ENCODE peak calls at places on chromosome 19, in four cellular contexts. I is H9, V is IMR-90, M is H1. E is an unnamed sample.

GRCh38 chr19:41409288-41409687 is 11.7 kb downstream of the BCKDHA start:
- DNase-seq in V (peak), I (peak), M (no peak), E (peak)

GRCh38 chr19:8663920-8664670 is 33.7 kb downstream of the NFILZ start:
- DNase-seq in V (no peak), M (no peak), I (peak), E (no peak)

GRCh38 chr19:46784262-46785053 is 3.9 kb downstream of the SLC1A5 start:
- DNase-seq in V (peak), M (peak), I (peak), E (peak)

GRCh38 chr19:15280915-15281683 is 48.9 kb upstream of the EPHX3 start:
- DNase-seq in M (no peak), I (no peak), V (peak), E (peak)

GRCh38 chr19:42311612-42312160 is 1.4 kb upstream of the TMEM145 start:
- DNase-seq in M (peak), I (peak), V (no peak), E (peak)

GRCh38 chr19:5680437-5681368 is at the start of the genes HSD11B1L and MICOS13:
- DNase-seq in I (peak), V (peak), M (peak), E (peak)

GRCh38 chr19:41097302-41097701 is 9.1 kb downstream of the CYP2A13 start:
- DNase-seq in M (no peak), I (no peak), V (no peak), E (no peak)

GRCh38 chr19:6062274-6062673 is 48.0 kb downstream of the RFX2 start:
- DNase-seq in I (no peak), M (no peak), V (no peak), E (no peak)

GRCh38 chr19:6056801-6057650 is 53.3 kb downstream of the RFX2 start:
- DNase-seq in V (peak), I (peak), M (no peak), E (peak)

DNA sequence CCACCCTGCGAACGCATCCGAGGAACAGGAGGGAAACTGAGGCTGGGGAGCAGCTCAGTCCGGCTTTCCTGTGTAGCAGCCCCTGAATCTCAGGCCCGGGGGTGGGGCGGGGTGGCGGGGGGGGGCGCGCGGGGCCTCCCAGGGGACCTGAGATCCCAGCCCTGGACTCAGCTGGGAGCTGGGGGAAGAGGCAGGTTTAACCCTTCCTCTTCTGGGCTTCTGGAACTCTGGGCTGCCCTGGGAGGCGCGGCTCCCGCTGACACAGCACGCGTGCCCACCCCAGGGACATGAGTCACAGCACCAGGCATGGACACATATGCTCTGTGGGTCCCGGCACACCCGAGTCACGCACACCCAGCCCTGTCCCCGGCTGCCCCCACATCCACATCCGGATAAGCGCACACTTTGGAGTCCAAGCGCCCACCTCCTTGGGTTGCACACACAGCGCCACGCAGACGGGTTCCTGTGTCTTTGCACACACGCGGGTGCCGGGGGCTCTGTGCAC is 3.5 kb upstream of the CIRBP start:
- DNase-seq in V (peak), M (no peak), I (no peak), E (peak)
- H4K5ac ChIP-seq in V (peak), M (peak), I (no peak), E (no peak)

GRCh38 chr19:17512574-17512939 is 1.1 kb downstream of the PGLS start:
- DNase-seq in V (no peak), M (no peak), I (no peak), E (no peak)
- H2BK120ac ChIP-seq in V (no peak), M (no peak), I (no peak), E (no peak)

GRCh38 chr19:35723671-35724070 is 5.9 kb downstream of the KMT2B start:
- DNase-seq in I (no peak), V (no peak), M (no peak), E (no peak)

GRCh38 chr19:35722897-35723296 is 5.1 kb downstream of the KMT2B start:
- DNase-seq in M (no peak), V (no peak), I (no peak), E (no peak)

GRCh38 chr19:35722461-35722860 is 4.7 kb downstream of the KMT2B start:
- DNase-seq in V (no peak), I (no peak), M (no peak), E (no peak)

GRCh38 chr19:35725216-35725861 is 7.5 kb downstream of the KMT2B start:
- DNase-seq in I (no peak), V (no peak), M (no peak), E (no peak)

DNA sequence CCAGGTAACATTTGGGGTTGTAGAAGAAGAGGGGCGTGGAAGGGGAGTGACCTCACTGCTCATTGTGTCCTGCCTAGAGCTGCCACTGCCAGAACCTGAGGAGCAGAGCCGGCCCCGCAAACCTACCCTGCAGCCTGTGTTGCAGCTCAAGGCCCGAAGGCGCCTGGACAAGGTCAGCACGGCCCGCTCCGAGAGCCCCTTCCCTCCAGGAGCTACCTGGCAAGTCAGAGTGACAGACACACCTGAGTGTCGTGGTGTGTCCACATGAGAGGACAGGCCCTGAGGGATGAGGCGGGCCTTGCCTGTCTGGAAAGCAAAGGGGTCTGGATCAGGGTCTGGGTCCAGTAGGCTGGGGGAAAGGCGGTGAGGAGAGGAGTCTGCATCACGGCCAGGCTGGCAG is 6.8 kb downstream of the KMT2B start:
- DNase-seq in M (no peak), I (no peak), V (no peak), E (no peak)
- H4K5ac ChIP-seq in M (no peak), I (no peak), V (no peak), E (no peak)

GRCh38 chr19:38993271-38993670 is 17.7 kb upstream of the FBXO17 start:
- DNase-seq in V (peak), M (no peak), I (no peak), E (peak)
- H2BK120ac ChIP-seq in V (no peak), M (no peak), I (no peak), E (no peak)

DNA sequence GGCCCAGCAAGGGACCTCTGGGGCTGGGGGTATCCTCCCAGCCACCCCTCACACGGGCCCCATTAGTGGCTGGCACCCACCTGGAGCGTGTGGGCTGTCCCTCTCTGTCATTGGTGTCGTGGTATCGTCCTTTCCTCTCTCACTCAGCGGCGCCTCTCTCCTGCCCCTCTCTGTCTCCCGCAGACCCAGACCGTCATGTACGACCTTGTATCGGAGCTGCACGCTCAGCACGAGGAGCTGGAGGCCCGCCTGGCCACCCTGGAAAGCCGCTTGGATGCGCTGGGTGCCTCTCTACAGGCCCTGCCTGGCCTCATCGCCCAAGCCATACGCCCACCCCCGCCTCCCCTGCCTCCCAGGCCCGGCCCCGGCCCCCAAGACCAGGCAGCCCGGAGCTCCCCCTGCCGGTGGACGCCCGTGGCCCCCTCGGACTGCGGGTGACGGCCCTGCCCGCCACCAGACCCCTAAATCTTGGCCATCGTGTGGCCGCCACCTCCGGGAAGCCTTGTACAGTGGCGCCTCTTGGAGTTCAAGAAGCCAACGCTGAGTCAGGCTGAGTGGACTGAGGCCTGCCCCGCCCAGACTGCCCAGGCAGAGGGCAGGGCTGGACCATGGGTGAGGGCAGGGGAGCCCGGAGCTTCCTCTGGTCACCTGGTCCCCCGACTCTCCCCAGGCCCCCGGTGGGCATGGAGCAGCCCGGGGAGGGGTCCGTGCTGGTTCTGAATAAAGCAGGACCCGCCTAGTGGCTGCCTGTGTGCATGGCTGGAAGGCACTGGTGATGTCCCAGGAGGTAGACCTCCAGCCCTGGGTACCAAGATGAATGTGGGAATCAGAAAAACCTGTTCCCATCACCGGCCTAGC is 9.8 kb upstream of the ARRDC2 start:
- DNase-seq in I (peak), M (peak), V (peak), E (peak)
- H4K5ac ChIP-seq in I (no peak), M (no peak), V (no peak), E (no peak)

GRCh38 chr19:16659464-16659831 is 496 bp downstream of the SMIM7 start:
- DNase-seq in V (no peak), I (no peak), M (no peak), E (no peak)

GRCh38 chr19:16657384-16657783 is 2.6 kb downstream of the SMIM7 start:
- DNase-seq in I (no peak), M (no peak), V (no peak), E (no peak)

GRCh38 chr19:16661480-16662034 is 618 bp downstream of the TMEM38A start:
- DNase-seq in M (peak), I (peak), V (no peak), E (no peak)

GRCh38 chr19:16660763-16661479 is at the start of gene TMEM38A:
- DNase-seq in V (no peak), M (peak), I (peak), E (no peak)

GRCh38 chr19:16659832-16660708 is at the start of gene SMIM7:
- DNase-seq in V (peak), I (peak), M (peak), E (peak)
- H2BK120ac ChIP-seq in V (peak), I (no peak), M (no peak), E (peak)

DNA sequence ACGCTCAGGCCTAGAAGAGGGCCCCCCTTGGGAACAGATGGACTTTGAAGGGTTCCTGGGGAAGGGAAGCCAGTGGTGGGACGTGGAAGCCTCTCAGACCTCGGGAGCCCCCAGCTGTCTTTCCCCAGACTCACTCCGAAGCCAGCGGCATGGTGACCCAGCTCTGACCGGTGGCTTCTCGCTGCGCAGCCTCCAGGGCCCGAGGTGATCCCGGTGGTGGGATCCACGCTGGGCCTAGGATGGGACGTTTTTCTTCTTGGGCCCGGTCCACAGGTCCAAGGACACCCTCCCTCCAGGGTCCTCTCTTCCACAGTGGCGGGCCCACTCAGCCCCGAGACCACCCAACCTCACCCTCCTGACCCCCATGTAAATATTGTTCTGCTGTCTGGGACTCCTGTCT is 24.6 kb downstream of the HPN start:
- DNase-seq in I (no peak), V (no peak), M (no peak), E (no peak)
- H4K5ac ChIP-seq in I (no peak), V (no peak), M (no peak), E (no peak)

GRCh38 chr19:48456864-48457263 is 1.5 kb downstream of the KCNJ14 start:
- DNase-seq in V (no peak), I (no peak), M (no peak), E (no peak)
- H2BK120ac ChIP-seq in V (no peak), I (no peak), M (no peak), E (no peak)

DNA sequence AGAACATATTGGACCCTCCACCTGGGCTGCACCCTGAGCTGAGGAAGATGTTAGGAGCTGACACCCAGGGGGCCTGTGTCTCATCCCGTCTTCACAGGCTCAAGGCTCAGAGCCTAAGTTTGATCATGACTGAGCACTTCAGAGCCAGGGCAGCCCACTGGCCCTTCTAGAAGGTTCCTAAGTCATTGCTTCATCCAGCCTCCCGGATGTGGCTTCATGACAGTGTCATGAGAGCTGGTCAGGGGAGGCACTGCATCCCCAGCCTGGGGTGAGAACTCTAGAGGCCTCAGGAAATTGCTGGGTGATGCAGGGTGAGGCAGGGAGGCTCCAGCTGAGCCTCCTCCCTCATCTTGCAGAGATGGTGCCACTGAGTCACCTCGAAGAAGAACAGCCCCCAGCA is 24.9 kb upstream of the PIK3R2 start:
- DNase-seq in M (no peak), V (peak), I (no peak), E (no peak)
- H4K5ac ChIP-seq in M (no peak), V (no peak), I (no peak), E (no peak)

GRCh38 chr19:49781394-49781793 is 14.6 kb downstream of the AP2A1 start:
- DNase-seq in M (no peak), V (no peak), I (no peak), E (no peak)
- H2BK120ac ChIP-seq in M (no peak), V (no peak), I (no peak), E (no peak)

E was measured in mesendoderm.